ENCODE peak calls at places on chromosomes 11 and 22, in six cellular contexts. U is lower leg skin, Z is psoas muscle, H is fibroblast of mammary gland, O is lower lobe of right lung, R is GM23338. D is an unnamed sample.

GRCh38 chr11:105004021-105004420 is 18.9 kb downstream of the CASP5 start:
- DNase-seq in Z (no peak), O (no peak), U (no peak), R (no peak), H (peak; percentile 80), D (peak; percentile 9)

GRCh38 chr11:78268516-78269410 is 80.0 kb downstream of the USP35 start:
- DNase-seq in U (no peak), O (no peak), H (peak; percentile 69), R (no peak), Z (peak; percentile 39), D (peak; percentile 86)

GRCh38 chr11:18229501-18229900 is 7.1 kb downstream of the SAA4 start:
- DNase-seq in Z (no peak), R (no peak), O (no peak), H (no peak), U (no peak), D (no peak)

GRCh38 chr22:38317995-38318715 is 922 bp upstream of the CSNK1E start:
- DNase-seq in R (no peak), O (peak; percentile 75), H (peak; percentile 92), U (peak; percentile 78), Z (peak; percentile 74), D (peak; percentile 89)

GRCh38 chr22:43298062-43298801 is 44.9 kb downstream of the SCUBE1 start:
- DNase-seq in U (peak; percentile 34), Z (peak; percentile 25), H (peak; percentile 21), R (no peak), O (no peak), D (peak; percentile 24)

GRCh38 chr11:110079726-110080125 is 13.5 kb upstream of the ZC3H12C start:
- DNase-seq in Z (no peak), U (no peak), R (peak; percentile 11), H (no peak), O (no peak), D (no peak)

GRCh38 chr22:31607696-31608095 is 54.3 kb downstream of the PISD start:
- DNase-seq in U (no peak), O (peak; percentile 32), H (no peak), Z (no peak), R (no peak), D (no peak)

GRCh38 chr22:27718186-27719032 is 83.1 kb downstream of the MN1 start:
- DNase-seq in Z (peak; percentile 84), O (peak; percentile 52), U (peak; percentile 84), H (peak; percentile 97), R (no peak), D (peak; percentile 99)

GRCh38 chr22:37750596-37751162 is 53.8 kb downstream of the TRIOBP start:
- DNase-seq in U (no peak), O (no peak), Z (no peak), H (no peak), R (no peak), D (no peak)

GRCh38 chr22:47369020-47369419 is 606.6 kb downstream of the TBC1D22A start:
- DNase-seq in R (no peak), U (no peak), O (no peak), Z (no peak), H (no peak), D (no peak)

GRCh38 chr11:68259122-68259959 is 12.4 kb downstream of the C11orf24 start:
- DNase-seq in O (no peak), H (no peak), U (no peak), Z (no peak), R (no peak), D (no peak)

GRCh38 chr11:92941676-92942571 is 27.5 kb upstream of the MTNR1B start:
- DNase-seq in O (no peak), Z (no peak), R (peak; percentile 70), H (peak; percentile 44), U (no peak), D (peak; percentile 61)

GRCh38 chr22:44710474-44711235 is 8.7 kb downstream of the PRR5 start:
- DNase-seq in H (no peak), Z (no peak), R (no peak), O (no peak), U (no peak), D (no peak)

GRCh38 chr22:33126881-33127280 is 68.7 kb upstream of the SYN3 start:
- DNase-seq in Z (no peak), H (peak; percentile 18), R (peak; percentile 75), U (no peak), O (no peak), D (no peak)

GRCh38 chr11:34528072-34528471 is 14.5 kb upstream of the ELF5 start:
- DNase-seq in O (no peak), U (no peak), H (no peak), R (no peak), Z (no peak), D (no peak)

GRCh38 chr11:114197799-114198500 is 98.2 kb upstream of the NNMT start:
- DNase-seq in U (peak; percentile 70), Z (peak; percentile 80), O (peak; percentile 83), H (peak; percentile 100), R (no peak), D (peak; percentile 86)

GRCh38 chr22:25929479-25929878 is 187.5 kb downstream of the MYO18B start:
- DNase-seq in O (no peak), R (no peak), Z (no peak), U (no peak), H (no peak), D (no peak)

GRCh38 chr22:36433318-36434231 is 45.8 kb upstream of the MYH9 start:
- DNase-seq in R (peak; percentile 55), Z (no peak), H (no peak), U (no peak), O (peak; percentile 68), D (no peak)

GRCh38 chr11:64234840-64235379 is 526 bp downstream of the VEGFB start:
- DNase-seq in U (no peak), Z (peak; percentile 68), O (no peak), R (peak; percentile 70), H (no peak), D (no peak)

GRCh38 chr11:73428227-73428626 is 52.0 kb downstream of the RELT start:
- DNase-seq in H (no peak), U (no peak), Z (no peak), O (no peak), R (no peak), D (no peak)

GRCh38 chr22:19492504-19493174 is 12.9 kb downstream of the CDC45 start:
- DNase-seq in H (no peak), R (no peak), Z (no peak), U (no peak), O (no peak), D (no peak)

GRCh38 chr22:17131686-17132085 is 10.5 kb upstream of the TMEM121B start:
- DNase-seq in Z (no peak), R (peak; percentile 78), O (no peak), H (no peak), U (no peak), D (no peak)

GRCh38 chr11:34180045-34180813 is 74.8 kb downstream of the NAT10 start:
- DNase-seq in U (no peak), Z (no peak), R (no peak), O (no peak), H (no peak), D (no peak)

GRCh38 chr11:29120329-29120695 is 896.5 kb downstream of the KCNA4 start:
- DNase-seq in Z (no peak), U (no peak), H (no peak), O (no peak), R (no peak), D (no peak)
- H3K4me3 ChIP-seq in Z (no peak overlapping the region), U (no peak overlapping the region), H (no peak overlapping the region), O (no peak overlapping the region), R (no peak overlapping the region), D (no peak overlapping the region)

GRCh38 chr11:123559418-123559817 is 95.0 kb downstream of the SCN3B start:
- DNase-seq in H (no peak), R (no peak), Z (no peak), U (no peak), O (no peak), D (peak; percentile 51)

GRCh38 chr11:123562829-123563228 is 91.6 kb downstream of the SCN3B start:
- DNase-seq in O (no peak), U (no peak), Z (no peak), H (no peak), R (no peak), D (no peak)

GRCh38 chr11:123560001-123560400 is 94.4 kb downstream of the SCN3B start:
- DNase-seq in H (peak; percentile 21), O (no peak), R (peak; percentile 62), U (no peak), Z (peak; percentile 67), D (peak; percentile 83)

GRCh38 chr11:123562166-123562565 is 92.3 kb downstream of the SCN3B start:
- DNase-seq in O (no peak), U (no peak), Z (no peak), H (no peak), R (no peak), D (no peak)

GRCh38 chr11:123561046-123561781 is 93.2 kb downstream of the SCN3B start:
- DNase-seq in Z (peak; percentile 35), H (peak; percentile 7), O (no peak), R (peak; percentile 65), U (no peak), D (peak; percentile 32)
- TF ChIP-seq CTCF in Z (peak; percentile 13), H (peak; percentile 25), O (no peak), R (peak; percentile 64), U (no peak), D (peak; percentile 42)

DNA sequence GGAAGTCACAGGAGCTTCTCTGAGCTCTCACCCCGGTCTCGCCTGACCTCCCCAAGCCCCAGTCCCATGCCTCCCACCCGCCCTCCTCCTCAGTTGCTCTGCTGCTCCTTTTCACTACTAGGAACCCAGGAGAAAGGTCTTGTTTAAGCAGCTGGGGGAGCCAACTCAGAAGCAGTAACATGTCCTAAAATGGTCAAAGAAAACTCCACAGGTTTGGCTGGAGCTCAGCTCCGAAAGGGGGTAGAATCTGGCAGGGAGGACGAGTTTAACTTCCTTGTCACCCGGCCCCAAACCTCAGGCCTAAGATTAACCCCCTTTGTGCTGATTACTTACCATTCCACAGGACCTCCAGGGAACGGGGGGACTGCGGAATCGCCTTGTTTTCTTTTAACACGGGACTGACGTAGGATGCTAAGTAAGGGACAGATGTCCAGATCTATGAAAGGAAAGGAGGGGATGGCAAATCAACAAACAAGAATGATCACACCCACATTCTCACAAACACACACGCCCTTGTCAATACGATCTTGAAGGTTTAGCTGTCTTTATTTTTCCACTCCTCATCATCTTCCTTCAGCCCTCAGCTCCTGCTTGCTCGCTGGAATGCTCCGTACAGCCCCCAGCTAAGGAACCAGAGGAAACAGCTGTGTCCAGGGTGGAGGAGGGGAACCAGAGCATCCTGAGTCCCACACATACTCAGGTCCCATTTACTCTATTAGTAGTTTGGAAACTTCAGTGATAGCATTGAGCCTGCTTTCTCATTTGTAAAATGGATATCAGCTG is 13.5 kb downstream of the PCSK7 start:
- DNase-seq in R (no peak), H (peak; percentile 35), U (no peak), Z (no peak), O (peak; percentile 14), D (peak; percentile 85)
- H3K4me3 ChIP-seq in R (no peak overlapping the region), H (no peak overlapping the region), U (no peak overlapping the region), Z (peak overlapping the region; percentile 13), O (no peak overlapping the region), D (no peak overlapping the region)

GRCh38 chr11:127126956-127127355 is 126.4 kb upstream of the KIRREL3 start:
- DNase-seq in U (no peak), R (peak; percentile 18), Z (no peak), O (no peak), H (no peak), D (no peak)

GRCh38 chr11:127133061-127133460 is 132.5 kb upstream of the KIRREL3 start:
- DNase-seq in U (no peak), R (no peak), Z (no peak), H (no peak), O (no peak), D (no peak)

DNA sequence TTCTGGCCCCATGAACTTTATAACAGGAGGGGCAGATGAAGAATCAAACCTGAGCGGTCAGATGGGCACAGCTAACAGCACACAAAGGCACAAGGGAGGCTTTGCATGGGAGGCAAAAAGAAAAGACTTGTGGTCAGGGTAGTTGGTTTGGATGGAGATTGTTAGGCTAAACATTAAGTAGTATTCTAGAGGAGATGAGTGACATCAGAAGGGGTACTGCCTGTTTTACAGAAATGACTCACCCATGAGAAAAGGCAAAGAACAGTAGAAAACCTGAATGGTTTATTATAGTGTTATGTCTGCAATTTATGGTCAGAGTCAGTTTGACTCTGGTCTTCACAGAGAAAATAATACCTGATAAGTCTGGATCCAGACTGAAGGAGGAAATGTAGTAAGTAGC is 129.8 kb upstream of the KIRREL3 start:
- DNase-seq in H (no peak), U (no peak), R (no peak), O (no peak), Z (no peak), D (no peak)
- TF ChIP-seq CTCF in H (no peak), U (no peak), R (no peak), O (no peak), Z (no peak), D (no peak)

D was measured in fibroblast of the aortic adventitia.